ENCODE peak calls at places on chromosome 11, in nine cellular contexts. W is heart right ventricle, J is endothelial cell of umbilical vein, Z is brain microvascular endothelial cell, N is H1, P is RWPE1, T is ovary, G is H9, O is GM23248. A is an unnamed sample.

GRCh38 chr11:32586576-32587190 is 3.1 kb downstream of the EIF3M start:
- DNase-seq in W (no peak), J (peak; percentile 31), Z (peak; percentile 29), N (no peak), P (peak; percentile 30), T (no peak), G (no peak), O (peak; percentile 59), A (peak; percentile 88)

GRCh38 chr11:122323754-122324421 is 207.9 kb upstream of the BLID start:
- DNase-seq in W (no peak), J (no peak), Z (no peak), N (no peak), P (no peak), T (no peak), G (no peak), O (no peak), A (no peak)

GRCh38 chr11:30018443-30018842 is 1.6 kb upstream of the KCNA4 start:
- DNase-seq in W (no peak), J (no peak), Z (no peak), N (no peak), P (no peak), T (no peak), G (peak; percentile 32), O (no peak), A (no peak)

GRCh38 chr11:132704796-132705375 is 827.4 kb downstream of the OPCML start:
- DNase-seq in W (no peak), J (no peak), Z (no peak), N (no peak), P (no peak), T (no peak), G (no peak), O (no peak), A (no peak)

GRCh38 chr11:2742611-2743426 is 43.0 kb upstream of the KCNQ1OT1 start:
- DNase-seq in W (no peak), J (no peak), Z (no peak), N (no peak), P (no peak), T (peak; percentile 42), G (no peak), O (no peak), A (no peak)

GRCh38 chr11:2374456-2375201 is 2.5 kb upstream of the CD81 start:
- DNase-seq in W (no peak), J (no peak), Z (no peak), N (no peak), P (no peak), T (no peak), G (no peak), O (no peak), A (no peak)

GRCh38 chr11:92149996-92150395 is 74.6 kb upstream of the FAT3 start:
- DNase-seq in W (no peak), J (no peak), Z (no peak), N (no peak), P (no peak), T (no peak), G (no peak), O (peak; percentile 4), A (no peak)

GRCh38 chr11:36431429-36432092 is 78.5 kb downstream of the TRAF6 start:
- DNase-seq in W (peak; percentile 39), J (peak; percentile 78), Z (peak; percentile 98), N (no peak), P (peak; percentile 93), T (peak; percentile 76), G (no peak), O (peak; percentile 98), A (no peak)

GRCh38 chr11:96256213-96256580 is 86.8 kb downstream of the MAML2 start:
- DNase-seq in W (no peak), J (no peak), Z (no peak), N (no peak), P (no peak), T (no peak), G (no peak), O (no peak), A (no peak)

GRCh38 chr11:96257036-96257435 is 86.0 kb downstream of the MAML2 start:
- DNase-seq in W (no peak), J (no peak), Z (no peak), N (no peak), P (no peak), T (no peak), G (no peak), O (no peak), A (no peak)

GRCh38 chr11:96254854-96255253 is 88.1 kb downstream of the MAML2 start:
- DNase-seq in W (no peak), J (no peak), Z (no peak), N (no peak), P (no peak), T (no peak), G (no peak), O (no peak), A (no peak)

GRCh38 chr11:96257972-96258951 is 84.7 kb downstream of the MAML2 start:
- DNase-seq in W (no peak), J (no peak), Z (no peak), N (no peak), P (no peak), T (no peak), G (no peak), O (peak; percentile 49), A (no peak)

GRCh38 chr11:96256604-96257003 is 86.4 kb downstream of the MAML2 start:
- DNase-seq in W (no peak), J (no peak), Z (peak; percentile 24), N (no peak), P (no peak), T (no peak), G (no peak), O (no peak), A (no peak)
- H3K27ac ChIP-seq in W (no peak overlapping the region), J (no peak overlapping the region), Z (peak overlapping the region; percentile 40), N (no peak overlapping the region), P (no peak overlapping the region), T (no peak overlapping the region), G (no peak overlapping the region), O (peak overlapping the region; percentile 71), A (peak overlapping the region; percentile 83)

GRCh38 chr11:44590769-44591168 is 25.3 kb downstream of the CD82 start:
- DNase-seq in W (no peak), J (no peak), Z (no peak), N (no peak), P (no peak), T (no peak), G (no peak), O (no peak), A (no peak)

GRCh38 chr11:44582641-44583352 is 17.3 kb downstream of the CD82 start:
- DNase-seq in W (no peak), J (no peak), Z (no peak), N (no peak), P (no peak), T (no peak), G (no peak), O (no peak), A (no peak)

GRCh38 chr11:44589301-44589700 is 23.8 kb downstream of the CD82 start:
- DNase-seq in W (no peak), J (no peak), Z (peak; percentile 82), N (no peak), P (no peak), T (no peak), G (no peak), O (peak; percentile 90), A (no peak)

GRCh38 chr11:44583353-44583669 is 17.8 kb downstream of the CD82 start:
- DNase-seq in W (no peak), J (no peak), Z (no peak), N (no peak), P (no peak), T (no peak), G (no peak), O (no peak), A (no peak)

GRCh38 chr11:44585421-44585820 is 20.0 kb downstream of the CD82 start:
- DNase-seq in W (no peak), J (no peak), Z (no peak), N (no peak), P (no peak), T (no peak), G (no peak), O (no peak), A (no peak)
- H3K27ac ChIP-seq in W (peak overlapping the region; percentile 67), J (no peak overlapping the region), Z (no peak overlapping the region), N (no peak overlapping the region), P (no peak overlapping the region), T (no peak overlapping the region), G (no peak overlapping the region), O (no peak overlapping the region), A (no peak overlapping the region)

GRCh38 chr11:14248577-14248976 is 110.4 kb downstream of the RRAS2 start:
- DNase-seq in W (no peak), J (no peak), Z (no peak), N (no peak), P (no peak), T (no peak), G (peak; percentile 69), O (no peak), A (no peak)

GRCh38 chr11:14242198-14242597 is 116.8 kb downstream of the RRAS2 start:
- DNase-seq in W (no peak), J (no peak), Z (no peak), N (no peak), P (no peak), T (no peak), G (no peak), O (no peak), A (no peak)

GRCh38 chr11:14237333-14237988 is 121.5 kb downstream of the RRAS2 start:
- DNase-seq in W (no peak), J (no peak), Z (no peak), N (no peak), P (no peak), T (no peak), G (no peak), O (no peak), A (no peak)

GRCh38 chr11:14244926-14245325 is 114.1 kb downstream of the RRAS2 start:
- DNase-seq in W (no peak), J (no peak), Z (no peak), N (no peak), P (no peak), T (no peak), G (no peak), O (no peak), A (no peak)

DNA sequence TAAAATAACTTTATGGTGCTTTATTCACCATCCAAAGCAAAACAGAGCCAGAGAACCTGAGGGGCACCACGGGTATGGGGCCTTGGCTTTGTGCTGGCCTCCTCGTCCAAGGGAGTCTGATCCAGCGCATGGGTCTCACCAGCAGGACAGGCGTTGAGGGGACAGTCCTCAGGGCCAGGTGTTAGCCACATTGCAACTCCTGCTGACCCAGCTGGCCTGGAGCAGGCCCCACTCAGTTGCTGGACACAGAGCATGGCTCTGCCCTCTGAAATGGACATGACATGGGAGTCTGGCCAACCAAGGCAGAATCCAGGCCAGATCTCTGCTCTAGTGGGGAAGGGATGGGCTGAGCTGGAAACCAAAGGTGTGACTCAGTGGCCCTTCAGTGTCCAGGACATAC is 116.2 kb downstream of the RRAS2 start:
- DNase-seq in W (no peak), J (no peak), Z (no peak), N (no peak), P (no peak), T (no peak), G (no peak), O (no peak), A (no peak)
- H3K27ac ChIP-seq in W (no peak overlapping the region), J (no peak overlapping the region), Z (no peak overlapping the region), N (no peak overlapping the region), P (no peak overlapping the region), T (no peak overlapping the region), G (no peak overlapping the region), O (no peak overlapping the region), A (no peak overlapping the region)

GRCh38 chr11:124768914-124769313 is 6.8 kb upstream of the ESAM start:
- DNase-seq in W (no peak), J (no peak), Z (no peak), N (no peak), P (no peak), T (no peak), G (no peak), O (no peak), A (no peak)

GRCh38 chr11:124766156-124766555 is 4.1 kb upstream of the ESAM start:
- DNase-seq in W (no peak), J (no peak), Z (no peak), N (no peak), P (no peak), T (no peak), G (no peak), O (no peak), A (no peak)

GRCh38 chr11:124769804-124770774 is 8.0 kb upstream of the ESAM start:
- DNase-seq in W (no peak), J (peak; percentile 72), Z (peak; percentile 76), N (no peak), P (no peak), T (no peak), G (no peak), O (peak; percentile 68), A (no peak)
- H3K27ac ChIP-seq in W (no peak overlapping the region), J (peak overlapping the region; percentile 86), Z (peak overlapping the region; percentile 66), N (no peak overlapping the region), P (no peak overlapping the region), T (no peak overlapping the region), G (no peak overlapping the region), O (no peak overlapping the region), A (no peak overlapping the region)